ENCODE peak calls at places on chromosomes 11 and 22, in six cellular contexts. One of them, this sample, is unnamed.
A peak's percentile ranks its signal among the peaks of the same experiment; 100 is the strongest.

GRCh38 chr11:28343304-28344233 is 235.4 kb downstream of the METTL15 start:
- DNase-seq in hepatocyte: peak; percentile 15
- DNase-seq in MM.1S: no peak
- DNase-seq in OCI-LY7: no peak
- DNase-seq in fibroblast of lung: peak; percentile 88
- DNase-seq in PC-3: peak; percentile 77
- DNase-seq in this sample: peak; percentile 66

GRCh38 chr11:67375320-67376021 is 2.1 kb upstream of the CLCF1 start:
- DNase-seq in hepatocyte: no peak
- DNase-seq in MM.1S: no peak
- DNase-seq in OCI-LY7: no peak
- DNase-seq in fibroblast of lung: no peak
- DNase-seq in PC-3: peak; percentile 38
- DNase-seq in this sample: no peak

GRCh38 chr11:35012467-35013191 is 96.2 kb downstream of the PDHX start:
- DNase-seq in hepatocyte: no peak
- DNase-seq in MM.1S: peak; percentile 68
- DNase-seq in OCI-LY7: no peak
- DNase-seq in fibroblast of lung: no peak
- DNase-seq in PC-3: no peak
- DNase-seq in this sample: no peak

GRCh38 chr11:111833524-111833923 is 37.9 kb downstream of the ALG9 start:
- DNase-seq in hepatocyte: no peak
- DNase-seq in MM.1S: no peak
- DNase-seq in OCI-LY7: no peak
- DNase-seq in fibroblast of lung: no peak
- DNase-seq in PC-3: no peak
- DNase-seq in this sample: no peak

GRCh38 chr11:45146072-45147016 is at the start of gene PRDM11:
- DNase-seq in hepatocyte: peak; percentile 87
- DNase-seq in MM.1S: peak; percentile 40
- DNase-seq in OCI-LY7: peak; percentile 75
- DNase-seq in fibroblast of lung: peak; percentile 74
- DNase-seq in PC-3: peak; percentile 78
- DNase-seq in this sample: peak; percentile 70

GRCh38 chr11:46248270-46249102 is 29.0 kb upstream of the CREB3L1 start:
- DNase-seq in hepatocyte: peak; percentile 68
- DNase-seq in MM.1S: no peak
- DNase-seq in OCI-LY7: no peak
- DNase-seq in fibroblast of lung: peak; percentile 98
- DNase-seq in PC-3: peak; percentile 87
- DNase-seq in this sample: peak; percentile 91

GRCh38 chr11:46162700-46163099 is 41.4 kb upstream of the PHF21A start:
- DNase-seq in hepatocyte: no peak
- DNase-seq in MM.1S: no peak
- DNase-seq in OCI-LY7: no peak
- DNase-seq in fibroblast of lung: no peak
- DNase-seq in PC-3: no peak
- DNase-seq in this sample: no peak

GRCh38 chr11:15006139-15006759 is 34.1 kb upstream of the CALCA start:
- DNase-seq in hepatocyte: peak; percentile 45
- DNase-seq in MM.1S: peak; percentile 58
- DNase-seq in OCI-LY7: peak; percentile 59
- DNase-seq in fibroblast of lung: peak; percentile 34
- DNase-seq in PC-3: peak; percentile 55
- DNase-seq in this sample: peak; percentile 26

GRCh38 chr11:77377734-77378133 is 76.2 kb upstream of the GDPD4 start:
- DNase-seq in hepatocyte: no peak
- DNase-seq in MM.1S: no peak
- DNase-seq in OCI-LY7: no peak
- DNase-seq in fibroblast of lung: peak; percentile 18
- DNase-seq in PC-3: no peak
- DNase-seq in this sample: no peak

GRCh38 chr11:56748597-56748996 is at the start of gene OR9G4:
- DNase-seq in hepatocyte: no peak
- DNase-seq in MM.1S: no peak
- DNase-seq in OCI-LY7: no peak
- DNase-seq in fibroblast of lung: no peak
- DNase-seq in PC-3: no peak
- DNase-seq in this sample: no peak
- H4K20me1 ChIP-seq in hepatocyte: no peaks in the 10 kb centered on the region
- H4K20me1 ChIP-seq in MM.1S: no peaks in the 10 kb centered on the region
- H4K20me1 ChIP-seq in OCI-LY7: no peaks in the 10 kb centered on the region
- H4K20me1 ChIP-seq in fibroblast of lung: no peaks in the 10 kb centered on the region
- H4K20me1 ChIP-seq in PC-3: no peaks in the 10 kb centered on the region
- H4K20me1 ChIP-seq in this sample: no peaks in the 10 kb centered on the region

GRCh38 chr22:29065468-29066190 is 4.0 kb upstream of the C22orf31 start:
- DNase-seq in hepatocyte: no peak
- DNase-seq in MM.1S: no peak
- DNase-seq in OCI-LY7: no peak
- DNase-seq in fibroblast of lung: no peak
- DNase-seq in PC-3: no peak
- DNase-seq in this sample: no peak
- H4K20me1 ChIP-seq in hepatocyte: no peaks in the 10 kb centered on the region
- H4K20me1 ChIP-seq in MM.1S: no peaks in the 10 kb centered on the region
- H4K20me1 ChIP-seq in OCI-LY7: no peaks in the 10 kb centered on the region
- H4K20me1 ChIP-seq in fibroblast of lung: no peaks in the 10 kb centered on the region
- H4K20me1 ChIP-seq in PC-3: no peaks in the 10 kb centered on the region
- H4K20me1 ChIP-seq in this sample: no peaks in the 10 kb centered on the region

GRCh38 chr11:66081505-66081904 is 11.4 kb downstream of the PACS1 start:
- DNase-seq in hepatocyte: peak; percentile 29
- DNase-seq in MM.1S: peak; percentile 89
- DNase-seq in OCI-LY7: peak; percentile 92
- DNase-seq in fibroblast of lung: peak; percentile 42
- DNase-seq in PC-3: peak; percentile 91
- DNase-seq in this sample: peak; percentile 77

GRCh38 chr11:66087148-66087908 is 17.3 kb downstream of the PACS1 start:
- DNase-seq in hepatocyte: no peak
- DNase-seq in MM.1S: no peak
- DNase-seq in OCI-LY7: no peak
- DNase-seq in fibroblast of lung: no peak
- DNase-seq in PC-3: no peak
- DNase-seq in this sample: no peak

GRCh38 chr11:66080055-66080817 is 10.2 kb downstream of the PACS1 start:
- DNase-seq in hepatocyte: peak; percentile 71
- DNase-seq in MM.1S: no peak
- DNase-seq in OCI-LY7: no peak
- DNase-seq in fibroblast of lung: peak; percentile 81
- DNase-seq in PC-3: peak; percentile 87
- DNase-seq in this sample: peak; percentile 66

GRCh38 chr11:66085071-66085470 is 15.0 kb downstream of the PACS1 start:
- DNase-seq in hepatocyte: no peak
- DNase-seq in MM.1S: no peak
- DNase-seq in OCI-LY7: no peak
- DNase-seq in fibroblast of lung: no peak
- DNase-seq in PC-3: no peak
- DNase-seq in this sample: no peak

DNA sequence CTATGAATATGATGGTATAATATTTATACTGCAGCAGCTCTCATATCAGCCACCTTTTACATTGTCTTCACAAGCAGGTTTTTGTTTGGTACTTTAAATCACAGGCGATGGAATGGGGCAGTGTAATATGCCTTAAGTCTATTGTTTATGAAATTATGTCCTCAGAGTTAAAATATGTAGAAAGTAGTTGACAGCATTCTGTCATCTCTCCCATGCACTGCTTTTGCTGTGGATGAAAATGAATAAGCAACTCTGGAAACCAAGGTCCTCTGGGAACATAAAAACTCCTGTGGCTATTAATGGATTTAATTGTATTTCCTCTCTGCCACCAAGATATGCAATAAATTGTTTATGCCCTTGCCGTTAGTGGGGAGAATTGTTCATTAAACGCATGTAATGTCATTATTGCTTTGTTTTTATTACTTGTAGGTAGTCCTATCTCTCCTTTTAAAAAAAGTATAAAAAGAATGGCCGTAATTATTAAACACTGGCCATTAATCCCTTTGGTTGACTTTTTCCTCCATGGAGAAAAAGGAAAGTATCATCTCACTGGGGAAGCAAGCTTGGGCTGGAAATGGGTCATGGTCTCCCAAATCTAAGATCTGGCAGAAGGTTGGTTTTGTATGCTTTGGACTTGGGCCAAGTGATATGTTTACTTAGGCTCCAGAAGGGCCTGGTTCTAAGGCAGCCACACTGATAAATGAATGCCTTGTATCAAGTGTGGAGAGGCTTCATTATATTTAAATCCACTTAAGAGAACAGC is 13.0 kb downstream of the PACS1 start:
- DNase-seq in hepatocyte: no peak
- DNase-seq in MM.1S: no peak
- DNase-seq in OCI-LY7: no peak
- DNase-seq in fibroblast of lung: peak; percentile 59
- DNase-seq in PC-3: peak; percentile 50
- DNase-seq in this sample: no peak
- H4K20me1 ChIP-seq in hepatocyte: no peaks in the 10 kb centered on the region
- H4K20me1 ChIP-seq in MM.1S: no peaks in the 10 kb centered on the region
- H4K20me1 ChIP-seq in OCI-LY7: no peaks in the 10 kb centered on the region
- H4K20me1 ChIP-seq in fibroblast of lung: peaks cover 1% of the 10 kb centered on the region
- H4K20me1 ChIP-seq in PC-3: peaks cover 8% of the 10 kb centered on the region
- H4K20me1 ChIP-seq in this sample: no peaks in the 10 kb centered on the region

GRCh38 chr22:19039796-19040580 is 82.2 kb downstream of the DGCR2 start:
- DNase-seq in hepatocyte: no peak
- DNase-seq in MM.1S: no peak
- DNase-seq in OCI-LY7: no peak
- DNase-seq in fibroblast of lung: no peak
- DNase-seq in PC-3: no peak
- DNase-seq in this sample: no peak

GRCh38 chr22:19038164-19038546 is 84.1 kb downstream of the DGCR2 start:
- DNase-seq in hepatocyte: no peak
- DNase-seq in MM.1S: no peak
- DNase-seq in OCI-LY7: no peak
- DNase-seq in fibroblast of lung: no peak
- DNase-seq in PC-3: no peak
- DNase-seq in this sample: no peak

GRCh38 chr22:19037282-19038163 is 84.7 kb downstream of the DGCR2 start:
- DNase-seq in hepatocyte: no peak
- DNase-seq in MM.1S: no peak
- DNase-seq in OCI-LY7: no peak
- DNase-seq in fibroblast of lung: no peak
- DNase-seq in PC-3: no peak
- DNase-seq in this sample: no peak

GRCh38 chr22:19039448-19039780 is 82.8 kb downstream of the DGCR2 start:
- DNase-seq in hepatocyte: no peak
- DNase-seq in MM.1S: no peak
- DNase-seq in OCI-LY7: no peak
- DNase-seq in fibroblast of lung: no peak
- DNase-seq in PC-3: no peak
- DNase-seq in this sample: no peak

DNA sequence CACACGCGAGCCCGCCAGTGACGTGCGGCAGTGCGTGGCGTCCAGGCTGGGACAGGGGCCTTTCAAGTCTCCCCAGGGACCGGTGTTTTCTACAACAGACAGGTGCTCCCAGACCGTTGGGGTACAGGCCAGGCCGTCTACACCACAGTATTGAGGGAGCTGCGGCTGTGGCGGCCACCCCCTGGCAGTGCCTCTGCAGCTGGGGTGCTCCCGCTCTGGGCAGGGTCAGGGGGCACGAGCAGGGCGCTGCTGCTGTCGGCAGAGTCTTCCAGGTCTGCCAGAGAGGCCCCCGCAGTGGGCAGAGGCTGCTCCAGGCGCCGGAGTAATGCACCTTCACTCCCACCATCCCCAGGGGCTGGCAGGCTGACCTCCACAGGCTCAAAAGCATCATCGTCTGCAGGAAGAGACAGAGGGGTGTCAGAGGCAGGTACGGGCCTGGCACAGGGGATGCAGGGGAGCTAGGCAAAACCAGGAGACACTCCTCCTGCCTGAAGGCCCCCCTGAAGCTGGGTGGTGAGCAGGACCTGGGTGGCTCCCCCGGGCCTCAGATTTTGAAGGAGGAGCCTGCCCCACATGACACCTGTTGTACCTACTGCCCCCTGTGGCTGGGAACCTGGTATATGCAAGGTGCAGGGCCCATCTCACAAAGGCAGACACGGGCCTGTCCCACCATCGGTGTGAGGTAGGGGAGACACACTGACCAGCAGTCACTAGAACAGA is 83.3 kb downstream of the DGCR2 start:
- DNase-seq in hepatocyte: no peak
- DNase-seq in MM.1S: no peak
- DNase-seq in OCI-LY7: no peak
- DNase-seq in fibroblast of lung: no peak
- DNase-seq in PC-3: no peak
- DNase-seq in this sample: no peak
- H4K20me1 ChIP-seq in hepatocyte: no peaks in the 10 kb centered on the region
- H4K20me1 ChIP-seq in MM.1S: no peaks in the 10 kb centered on the region
- H4K20me1 ChIP-seq in OCI-LY7: no peaks in the 10 kb centered on the region
- H4K20me1 ChIP-seq in fibroblast of lung: no peaks in the 10 kb centered on the region
- H4K20me1 ChIP-seq in PC-3: no peaks in the 10 kb centered on the region
- H4K20me1 ChIP-seq in this sample: no peaks in the 10 kb centered on the region

DNA sequence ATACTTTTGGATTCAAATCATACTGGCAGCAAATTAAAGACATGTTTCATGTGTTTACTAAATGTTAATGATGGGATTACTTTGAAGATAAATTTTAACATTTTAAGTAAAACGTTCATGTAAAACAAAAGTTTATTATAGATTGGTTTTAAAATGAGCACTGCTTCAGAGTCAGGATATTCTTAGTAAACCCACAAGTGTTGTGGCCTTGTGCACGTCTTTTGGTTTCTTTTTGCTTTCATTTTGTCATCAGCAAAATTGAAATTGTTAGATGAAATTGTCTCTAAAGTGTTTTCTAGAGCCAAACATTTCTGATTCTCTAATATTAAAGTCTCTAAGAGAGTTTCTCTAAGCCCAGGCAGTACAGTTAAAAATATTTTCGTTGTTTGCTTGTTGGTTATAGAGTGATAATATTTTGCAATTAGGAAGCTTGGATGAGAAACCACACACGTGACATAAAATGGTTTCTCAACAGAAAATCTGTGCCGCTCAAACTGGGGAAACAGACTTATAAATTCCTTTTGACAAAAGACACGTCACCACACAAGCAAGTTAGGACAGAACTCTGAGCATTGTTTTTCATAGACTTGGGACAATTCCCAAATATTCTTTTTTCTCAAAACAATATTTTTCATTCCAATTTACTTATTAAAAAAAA is 164.4 kb downstream of the TEAD1 start:
- DNase-seq in hepatocyte: no peak
- DNase-seq in MM.1S: peak; percentile 53
- DNase-seq in OCI-LY7: no peak
- DNase-seq in fibroblast of lung: no peak
- DNase-seq in PC-3: no peak
- DNase-seq in this sample: peak; percentile 85
- H4K20me1 ChIP-seq in hepatocyte: peaks cover 8% of the 10 kb centered on the region
- H4K20me1 ChIP-seq in MM.1S: no peaks in the 10 kb centered on the region
- H4K20me1 ChIP-seq in OCI-LY7: no peaks in the 10 kb centered on the region
- H4K20me1 ChIP-seq in fibroblast of lung: peaks cover 3% of the 10 kb centered on the region
- H4K20me1 ChIP-seq in PC-3: peaks cover 7% of the 10 kb centered on the region
- H4K20me1 ChIP-seq in this sample: no peaks in the 10 kb centered on the region

GRCh38 chr11:130076774-130077481 is 7.2 kb downstream of the APLP2 start:
- DNase-seq in hepatocyte: no peak
- DNase-seq in MM.1S: no peak
- DNase-seq in OCI-LY7: no peak
- DNase-seq in fibroblast of lung: no peak
- DNase-seq in PC-3: no peak
- DNase-seq in this sample: no peak
- H4K20me1 ChIP-seq in hepatocyte: peaks cover 82% of the 10 kb centered on the region
- H4K20me1 ChIP-seq in MM.1S: no peaks in the 10 kb centered on the region
- H4K20me1 ChIP-seq in OCI-LY7: peaks cover 46% of the 10 kb centered on the region
- H4K20me1 ChIP-seq in fibroblast of lung: peaks cover 1% of the 10 kb centered on the region
- H4K20me1 ChIP-seq in PC-3: peaks cover 52% of the 10 kb centered on the region
- H4K20me1 ChIP-seq in this sample: no peaks in the 10 kb centered on the region